ENCODE peak calls at places on chromosomes 5 and 9, in five cellular contexts. One of them, this sample, is unnamed.

GRCh38 chr5:50445281-50445949 is 4.3 kb upstream of the EMB start:
- DNase-seq in astrocyte: no peak
- DNase-seq in GM23248: no peak
- DNase-seq in neural progenitor cell: no peak
- DNase-seq in mammary epithelial cell: no peak
- DNase-seq in this sample: no peak

GRCh38 chr5:154110781-154111180 is 72.0 kb downstream of the MFAP3 start:
- DNase-seq in astrocyte: no peak
- DNase-seq in GM23248: peak
- DNase-seq in neural progenitor cell: no peak
- DNase-seq in mammary epithelial cell: no peak
- DNase-seq in this sample: peak

GRCh38 chr5:139645495-139645871 is 2.7 kb upstream of the CXXC5 start:
- DNase-seq in astrocyte: no peak
- DNase-seq in GM23248: no peak
- DNase-seq in neural progenitor cell: no peak
- DNase-seq in mammary epithelial cell: no peak
- DNase-seq in this sample: no peak

GRCh38 chr5:113102121-113102531 is 125.5 kb downstream of the DCP2 start:
- DNase-seq in astrocyte: no peak
- DNase-seq in GM23248: peak
- DNase-seq in neural progenitor cell: no peak
- DNase-seq in mammary epithelial cell: peak
- DNase-seq in this sample: no peak

GRCh38 chr5:10856646-10857332 is 95.8 kb upstream of the DAP start:
- DNase-seq in astrocyte: peak
- DNase-seq in GM23248: peak
- DNase-seq in neural progenitor cell: peak
- DNase-seq in mammary epithelial cell: peak
- DNase-seq in this sample: peak

GRCh38 chr9:4665357-4665756 is 923 bp downstream of the SPATA6L start:
- DNase-seq in astrocyte: peak
- DNase-seq in GM23248: peak
- DNase-seq in neural progenitor cell: no peak
- DNase-seq in mammary epithelial cell: peak
- DNase-seq in this sample: no peak

GRCh38 chr5:130402906-130403305 is 498.6 kb downstream of the CHSY3 start:
- DNase-seq in astrocyte: no peak
- DNase-seq in GM23248: no peak
- DNase-seq in neural progenitor cell: peak
- DNase-seq in mammary epithelial cell: no peak
- DNase-seq in this sample: no peak

GRCh38 chr9:17005085-17005484 is 129.8 kb upstream of the CNTLN start:
- DNase-seq in astrocyte: peak
- DNase-seq in GM23248: peak
- DNase-seq in neural progenitor cell: no peak
- DNase-seq in mammary epithelial cell: no peak
- DNase-seq in this sample: peak

GRCh38 chr9:70415041-70415440 is 584 bp upstream of the KLF9 start:
- DNase-seq in astrocyte: no peak
- DNase-seq in GM23248: no peak
- DNase-seq in neural progenitor cell: no peak
- DNase-seq in mammary epithelial cell: no peak
- DNase-seq in this sample: no peak

GRCh38 chr9:70412678-70413426 is 1.6 kb downstream of the KLF9 start:
- DNase-seq in astrocyte: peak
- DNase-seq in GM23248: peak
- DNase-seq in neural progenitor cell: peak
- DNase-seq in mammary epithelial cell: peak
- DNase-seq in this sample: peak

GRCh38 chr9:70413798-70414775 is at the start of gene KLF9:
- DNase-seq in astrocyte: peak
- DNase-seq in GM23248: peak
- DNase-seq in neural progenitor cell: peak
- DNase-seq in mammary epithelial cell: peak
- DNase-seq in this sample: peak

GRCh38 chr9:70411930-70412677 is 2.4 kb downstream of the KLF9 start:
- DNase-seq in astrocyte: peak
- DNase-seq in GM23248: peak
- DNase-seq in neural progenitor cell: no peak
- DNase-seq in mammary epithelial cell: peak
- DNase-seq in this sample: no peak

GRCh38 chr9:70413427-70413797 is 1.0 kb downstream of the KLF9 start:
- DNase-seq in astrocyte: no peak
- DNase-seq in GM23248: peak
- DNase-seq in neural progenitor cell: peak
- DNase-seq in mammary epithelial cell: no peak
- DNase-seq in this sample: no peak
- H3K4me2 ChIP-seq in astrocyte: peak
- H3K4me2 ChIP-seq in GM23248: peak
- H3K4me2 ChIP-seq in neural progenitor cell: peak
- H3K4me2 ChIP-seq in mammary epithelial cell: peak
- H3K4me2 ChIP-seq in this sample: peak

DNA sequence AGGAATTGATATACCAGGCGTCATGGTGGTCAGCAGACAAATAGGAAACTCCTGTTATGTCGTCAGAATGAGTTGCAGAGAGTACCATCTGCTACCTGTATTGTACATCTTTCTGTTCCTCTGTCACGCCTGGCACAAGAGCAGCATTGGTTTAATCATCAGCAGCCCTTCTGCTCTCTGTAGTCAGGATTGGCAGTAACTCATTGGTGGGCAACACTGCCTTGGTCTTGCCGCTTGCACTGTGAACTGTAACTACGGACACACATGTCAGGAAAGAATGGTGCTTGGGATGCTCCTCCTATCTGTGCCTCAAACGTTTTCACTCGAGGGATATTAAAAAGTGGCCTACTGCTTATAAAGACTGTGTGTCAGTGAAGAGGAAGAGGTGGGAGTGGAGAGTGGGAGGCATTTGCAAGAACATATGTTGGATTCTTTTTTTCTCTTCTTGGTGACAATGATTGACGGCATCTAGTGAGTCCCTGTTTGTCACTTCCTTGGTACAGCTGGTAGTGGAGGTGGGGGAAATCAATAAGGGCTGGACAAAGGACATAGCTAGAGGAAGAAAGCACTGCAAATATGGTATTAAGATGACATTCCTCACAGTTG is 76.6 kb downstream of the F2RL2 start:
- DNase-seq in astrocyte: no peak
- DNase-seq in GM23248: no peak
- DNase-seq in neural progenitor cell: no peak
- DNase-seq in mammary epithelial cell: no peak
- DNase-seq in this sample: no peak
- TF ChIP-seq EZH2 in astrocyte: no peak
- TF ChIP-seq EZH2 in GM23248: no peak
- TF ChIP-seq EZH2 in neural progenitor cell: no peak
- TF ChIP-seq EZH2 in mammary epithelial cell: no peak
- TF ChIP-seq EZH2 in this sample: no peak

GRCh38 chr5:176647030-176647869 is at the start of gene TSPAN17:
- DNase-seq in astrocyte: peak
- DNase-seq in GM23248: peak
- DNase-seq in neural progenitor cell: peak
- DNase-seq in mammary epithelial cell: peak
- DNase-seq in this sample: peak

GRCh38 chr5:176650354-176650884 is 3.1 kb downstream of the TSPAN17 start:
- DNase-seq in astrocyte: no peak
- DNase-seq in GM23248: no peak
- DNase-seq in neural progenitor cell: peak
- DNase-seq in mammary epithelial cell: no peak
- DNase-seq in this sample: no peak

GRCh38 chr5:176646707-176647029 is 616 bp upstream of the TSPAN17 start:
- DNase-seq in astrocyte: no peak
- DNase-seq in GM23248: no peak
- DNase-seq in neural progenitor cell: no peak
- DNase-seq in mammary epithelial cell: no peak
- DNase-seq in this sample: no peak

GRCh38 chr5:176647870-176648466 is 684 bp downstream of the TSPAN17 start:
- DNase-seq in astrocyte: no peak
- DNase-seq in GM23248: peak
- DNase-seq in neural progenitor cell: peak
- DNase-seq in mammary epithelial cell: peak
- DNase-seq in this sample: peak

DNA sequence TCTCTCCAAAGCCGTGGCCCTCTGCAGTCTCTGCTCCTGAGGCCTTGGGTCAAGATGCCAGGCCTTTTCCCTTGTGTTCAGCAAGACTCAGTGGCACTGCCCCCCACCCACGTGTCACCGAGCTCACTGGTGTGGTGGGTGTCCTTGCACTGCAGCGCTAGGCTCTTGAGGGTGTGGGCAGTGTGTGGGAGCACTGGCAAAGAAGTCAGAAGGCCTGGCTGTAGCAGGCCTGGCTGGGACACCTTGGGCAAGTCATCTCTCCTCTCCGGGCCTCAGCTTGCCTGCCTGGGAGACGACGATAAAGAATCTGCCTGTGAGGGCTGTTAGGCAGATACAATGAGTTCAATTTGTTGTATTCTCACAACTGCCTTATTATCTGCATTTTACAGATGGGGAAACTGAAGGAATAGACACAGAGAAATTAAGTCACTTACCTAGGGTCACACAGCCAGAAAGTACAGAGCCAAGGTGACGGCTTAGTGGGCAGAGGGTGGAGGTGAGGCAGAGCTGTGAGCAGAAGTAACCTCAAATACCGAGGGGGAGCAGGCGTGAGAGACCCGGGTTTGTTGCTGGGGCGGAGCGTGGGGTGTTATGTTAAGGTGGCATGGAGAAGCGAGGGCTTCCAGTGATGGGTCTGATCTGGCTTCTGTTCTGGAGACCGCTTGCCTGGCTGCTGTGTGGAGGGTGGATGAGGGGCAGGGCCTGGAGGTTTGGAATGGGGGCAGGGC is 1.3 kb downstream of the TSPAN17 start:
- DNase-seq in astrocyte: no peak
- DNase-seq in GM23248: peak
- DNase-seq in neural progenitor cell: no peak
- DNase-seq in mammary epithelial cell: no peak
- DNase-seq in this sample: no peak
- H3K4me3 ChIP-seq in astrocyte: peak
- H3K4me3 ChIP-seq in GM23248: peak
- H3K4me3 ChIP-seq in neural progenitor cell: peak
- H3K4me3 ChIP-seq in mammary epithelial cell: no peak
- H3K4me3 ChIP-seq in this sample: peak

DNA sequence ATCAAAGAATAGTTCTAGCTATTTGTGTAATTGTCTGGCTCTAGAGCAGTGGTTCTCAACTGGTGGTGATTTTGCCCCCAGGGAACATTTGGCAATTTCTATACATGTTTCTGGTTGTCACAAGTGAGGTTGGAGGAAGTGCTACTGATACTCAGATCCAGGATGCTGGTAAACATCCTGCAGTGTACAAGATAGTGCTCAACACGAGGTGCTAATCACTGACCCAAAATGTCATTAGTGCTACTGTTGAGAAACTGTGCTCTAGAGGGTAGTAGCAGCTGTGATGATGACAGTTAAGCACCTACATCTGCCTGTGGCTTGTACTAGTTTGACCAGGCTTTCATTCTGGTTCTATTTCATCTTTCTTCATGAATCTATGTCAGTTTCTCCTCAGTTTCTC is 22.1 kb downstream of the LRRC19 start:
- DNase-seq in astrocyte: no peak
- DNase-seq in GM23248: no peak
- DNase-seq in neural progenitor cell: no peak
- DNase-seq in mammary epithelial cell: no peak
- DNase-seq in this sample: no peak
- H3K4me2 ChIP-seq in astrocyte: no peak
- H3K4me2 ChIP-seq in GM23248: no peak
- H3K4me2 ChIP-seq in neural progenitor cell: no peak
- H3K4me2 ChIP-seq in mammary epithelial cell: no peak
- H3K4me2 ChIP-seq in this sample: no peak

DNA sequence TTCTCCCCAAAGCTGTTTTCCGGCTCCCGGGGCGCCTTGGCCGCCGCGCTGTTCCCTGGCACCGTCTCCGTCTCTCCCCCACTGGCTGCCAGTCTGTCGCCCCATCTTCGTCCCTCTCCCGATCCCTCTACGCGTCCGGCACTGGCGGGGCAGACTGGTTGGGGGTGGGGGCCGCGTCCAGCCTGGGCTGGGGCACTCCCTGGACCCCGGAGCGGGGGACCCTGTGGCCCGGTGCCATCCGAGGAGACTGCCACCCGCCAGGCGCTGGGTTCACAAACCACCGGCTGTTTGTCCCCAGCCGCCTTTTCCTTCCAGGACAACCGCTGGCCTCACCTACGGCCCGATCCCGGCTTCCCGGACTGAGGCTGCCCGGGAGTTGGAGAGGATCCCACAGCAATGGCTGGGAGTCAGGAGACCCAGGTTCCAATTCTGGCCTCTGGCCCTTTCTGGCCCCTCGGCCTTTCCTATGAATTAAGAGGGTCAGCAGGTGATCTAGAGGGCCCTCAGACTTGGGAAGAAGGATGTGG is 1.0 kb upstream of the FIBCD1 start:
- DNase-seq in astrocyte: no peak
- DNase-seq in GM23248: no peak
- DNase-seq in neural progenitor cell: peak
- DNase-seq in mammary epithelial cell: no peak
- DNase-seq in this sample: no peak
- TF ChIP-seq EZH2 in astrocyte: no peak
- TF ChIP-seq EZH2 in GM23248: peak
- TF ChIP-seq EZH2 in neural progenitor cell: peak
- TF ChIP-seq EZH2 in mammary epithelial cell: no peak
- TF ChIP-seq EZH2 in this sample: no peak